ENCODE peak calls at places on chromosomes 5 and 9, in eight cellular contexts. One of them, this sample, is unnamed.

GRCh38 chr5:117652001-117652639 is 1077.5 kb upstream of the SEMA6A start:
- DNase-seq in IMR-90: peak; percentile 24
- DNase-seq in Karpas-422: no peak
- DNase-seq in upper lobe of left lung: no peak
- DNase-seq in epithelial cell of proximal tubule: no peak
- DNase-seq in right cardiac atrium: no peak
- DNase-seq in SJSA1: no peak
- DNase-seq in small intestine: no peak
- DNase-seq in this sample: peak; percentile 7

GRCh38 chr5:62143268-62144229 is 162.5 kb upstream of the KIF2A start:
- DNase-seq in right cardiac atrium: no peak
- DNase-seq in small intestine: peak; percentile 16
- DNase-seq in epithelial cell of proximal tubule: no peak
- DNase-seq in Karpas-422: peak; percentile 63
- DNase-seq in SJSA1: no peak
- DNase-seq in upper lobe of left lung: no peak
- DNase-seq in IMR-90: peak; percentile 40
- DNase-seq in this sample: peak; percentile 57

GRCh38 chr5:29051509-29051908 is 2013.1 kb upstream of the CDH9 start:
- DNase-seq in right cardiac atrium: no peak
- DNase-seq in IMR-90: no peak
- DNase-seq in small intestine: no peak
- DNase-seq in Karpas-422: no peak
- DNase-seq in SJSA1: no peak
- DNase-seq in epithelial cell of proximal tubule: no peak
- DNase-seq in upper lobe of left lung: no peak
- DNase-seq in this sample: no peak

GRCh38 chr9:127252405-127253093 is 12.0 kb upstream of the GARNL3 start:
- DNase-seq in SJSA1: no peak
- DNase-seq in Karpas-422: no peak
- DNase-seq in small intestine: no peak
- DNase-seq in IMR-90: peak; percentile 23
- DNase-seq in right cardiac atrium: no peak
- DNase-seq in epithelial cell of proximal tubule: no peak
- DNase-seq in upper lobe of left lung: no peak
- DNase-seq in this sample: no peak

GRCh38 chr5:164941102-164941501 is 1435.7 kb downstream of the MAT2B start:
- DNase-seq in epithelial cell of proximal tubule: no peak
- DNase-seq in right cardiac atrium: no peak
- DNase-seq in upper lobe of left lung: no peak
- DNase-seq in IMR-90: peak; percentile 2
- DNase-seq in small intestine: no peak
- DNase-seq in Karpas-422: no peak
- DNase-seq in SJSA1: no peak
- DNase-seq in this sample: no peak

GRCh38 chr5:98104454-98105188 is 668.8 kb upstream of the RGMB start:
- DNase-seq in Karpas-422: no peak
- DNase-seq in IMR-90: no peak
- DNase-seq in upper lobe of left lung: no peak
- DNase-seq in epithelial cell of proximal tubule: no peak
- DNase-seq in SJSA1: no peak
- DNase-seq in small intestine: no peak
- DNase-seq in right cardiac atrium: no peak
- DNase-seq in this sample: no peak

GRCh38 chr5:149313151-149313841 is 32.0 kb upstream of the GRPEL2 start:
- DNase-seq in small intestine: no peak
- DNase-seq in right cardiac atrium: no peak
- DNase-seq in epithelial cell of proximal tubule: no peak
- DNase-seq in SJSA1: no peak
- DNase-seq in Karpas-422: no peak
- DNase-seq in IMR-90: no peak
- DNase-seq in upper lobe of left lung: no peak
- DNase-seq in this sample: no peak

GRCh38 chr5:43039115-43039467 is 1.0 kb downstream of the ANXA2R start:
- DNase-seq in epithelial cell of proximal tubule: no peak
- DNase-seq in right cardiac atrium: no peak
- DNase-seq in SJSA1: no peak
- DNase-seq in Karpas-422: no peak
- DNase-seq in upper lobe of left lung: no peak
- DNase-seq in IMR-90: no peak
- DNase-seq in small intestine: no peak
- DNase-seq in this sample: no peak

GRCh38 chr5:83741571-83741970 is 20.9 kb upstream of the HAPLN1 start:
- DNase-seq in epithelial cell of proximal tubule: no peak
- DNase-seq in small intestine: no peak
- DNase-seq in IMR-90: no peak
- DNase-seq in right cardiac atrium: no peak
- DNase-seq in Karpas-422: no peak
- DNase-seq in upper lobe of left lung: no peak
- DNase-seq in SJSA1: no peak
- DNase-seq in this sample: no peak

GRCh38 chr5:139664273-139664693 is 16.1 kb downstream of the CXXC5 start:
- DNase-seq in upper lobe of left lung: peak; percentile 29
- DNase-seq in SJSA1: no peak
- DNase-seq in epithelial cell of proximal tubule: no peak
- DNase-seq in IMR-90: no peak
- DNase-seq in right cardiac atrium: peak; percentile 77
- DNase-seq in small intestine: no peak
- DNase-seq in Karpas-422: no peak
- DNase-seq in this sample: no peak

GRCh38 chr9:93258818-93259489 is 75.0 kb downstream of the WNK2 start:
- DNase-seq in right cardiac atrium: peak; percentile 53
- DNase-seq in SJSA1: no peak
- DNase-seq in small intestine: no peak
- DNase-seq in epithelial cell of proximal tubule: no peak
- DNase-seq in IMR-90: no peak
- DNase-seq in upper lobe of left lung: no peak
- DNase-seq in Karpas-422: no peak
- DNase-seq in this sample: no peak

GRCh38 chr5:40991168-40991980 is 79.8 kb downstream of the MROH2B start:
- DNase-seq in Karpas-422: no peak
- DNase-seq in IMR-90: peak; percentile 86
- DNase-seq in SJSA1: no peak
- DNase-seq in small intestine: peak; percentile 33
- DNase-seq in right cardiac atrium: peak; percentile 66
- DNase-seq in upper lobe of left lung: no peak
- DNase-seq in epithelial cell of proximal tubule: peak; percentile 38
- DNase-seq in this sample: peak; percentile 96

GRCh38 chr5:108642170-108642906 is 105.4 kb upstream of the FER start:
- DNase-seq in Karpas-422: peak; percentile 86
- DNase-seq in small intestine: peak; percentile 69
- DNase-seq in upper lobe of left lung: no peak
- DNase-seq in IMR-90: peak; percentile 69
- DNase-seq in SJSA1: peak; percentile 68
- DNase-seq in right cardiac atrium: no peak
- DNase-seq in epithelial cell of proximal tubule: peak; percentile 13
- DNase-seq in this sample: peak; percentile 85
- H3K4me3 ChIP-seq in Karpas-422: no peak overlapping the region
- H3K4me3 ChIP-seq in small intestine: no peak overlapping the region
- H3K4me3 ChIP-seq in upper lobe of left lung: no peak overlapping the region
- H3K4me3 ChIP-seq in IMR-90: no peak overlapping the region
- H3K4me3 ChIP-seq in SJSA1: no peak overlapping the region
- H3K4me3 ChIP-seq in right cardiac atrium: no peak overlapping the region
- H3K4me3 ChIP-seq in epithelial cell of proximal tubule: no peak overlapping the region
- H3K4me3 ChIP-seq in this sample: no peak overlapping the region

GRCh38 chr5:151058891-151059611 is 21.8 kb downstream of the TNIP1 start:
- DNase-seq in right cardiac atrium: no peak
- DNase-seq in SJSA1: no peak
- DNase-seq in IMR-90: no peak
- DNase-seq in Karpas-422: peak; percentile 78
- DNase-seq in epithelial cell of proximal tubule: no peak
- DNase-seq in upper lobe of left lung: no peak
- DNase-seq in small intestine: no peak
- DNase-seq in this sample: no peak
- H3K4me3 ChIP-seq in right cardiac atrium: no peak overlapping the region
- H3K4me3 ChIP-seq in SJSA1: no peak overlapping the region
- H3K4me3 ChIP-seq in IMR-90: no peak overlapping the region
- H3K4me3 ChIP-seq in Karpas-422: peak overlapping the region; percentile 37
- H3K4me3 ChIP-seq in epithelial cell of proximal tubule: no peak overlapping the region
- H3K4me3 ChIP-seq in upper lobe of left lung: no peak overlapping the region
- H3K4me3 ChIP-seq in small intestine: no peak overlapping the region
- H3K4me3 ChIP-seq in this sample: no peak overlapping the region

DNA sequence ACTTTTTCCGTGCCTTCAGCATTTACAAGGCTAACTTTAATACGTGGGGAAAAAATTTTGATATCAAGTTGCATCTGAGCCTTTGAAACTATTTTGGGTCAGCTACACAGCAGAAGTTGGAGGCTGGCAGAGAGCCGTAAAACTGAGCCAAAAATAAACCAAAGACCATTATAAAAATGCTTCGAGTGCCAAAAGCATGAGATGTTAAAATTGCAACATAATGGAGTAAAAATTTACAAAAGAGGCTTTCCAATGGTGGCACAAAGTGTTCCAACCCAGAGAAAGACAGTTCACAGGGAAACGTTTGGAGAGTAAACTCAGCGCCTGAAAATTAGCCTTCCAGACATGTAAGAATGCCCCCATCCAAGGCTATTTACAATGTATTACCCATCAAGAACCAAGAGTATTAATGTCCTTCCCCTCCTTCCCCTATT is 190.3 kb downstream of the TLE1 start:
- DNase-seq in Karpas-422: no peak
- DNase-seq in epithelial cell of proximal tubule: no peak
- DNase-seq in SJSA1: no peak
- DNase-seq in right cardiac atrium: no peak
- DNase-seq in IMR-90: peak; percentile 85
- DNase-seq in small intestine: no peak
- DNase-seq in upper lobe of left lung: no peak
- DNase-seq in this sample: peak; percentile 78
- H3K4me3 ChIP-seq in Karpas-422: no peak overlapping the region
- H3K4me3 ChIP-seq in epithelial cell of proximal tubule: no peak overlapping the region
- H3K4me3 ChIP-seq in SJSA1: no peak overlapping the region
- H3K4me3 ChIP-seq in right cardiac atrium: peak overlapping the region; percentile 27
- H3K4me3 ChIP-seq in IMR-90: no peak overlapping the region
- H3K4me3 ChIP-seq in small intestine: no peak overlapping the region
- H3K4me3 ChIP-seq in upper lobe of left lung: no peak overlapping the region
- H3K4me3 ChIP-seq in this sample: no peak overlapping the region

GRCh38 chr5:154189819-154190651 is 498 bp upstream of the GALNT10 start:
- DNase-seq in epithelial cell of proximal tubule: no peak
- DNase-seq in IMR-90: peak; percentile 66
- DNase-seq in small intestine: peak; percentile 86
- DNase-seq in right cardiac atrium: peak; percentile 95
- DNase-seq in SJSA1: peak; percentile 90
- DNase-seq in upper lobe of left lung: peak; percentile 95
- DNase-seq in Karpas-422: peak; percentile 87
- DNase-seq in this sample: peak; percentile 79

GRCh38 chr5:154193176-154193575 is 2.6 kb downstream of the GALNT10 start:
- DNase-seq in upper lobe of left lung: no peak
- DNase-seq in SJSA1: no peak
- DNase-seq in IMR-90: no peak
- DNase-seq in small intestine: no peak
- DNase-seq in right cardiac atrium: no peak
- DNase-seq in epithelial cell of proximal tubule: no peak
- DNase-seq in Karpas-422: no peak
- DNase-seq in this sample: no peak

GRCh38 chr5:154190652-154191304 is at the start of gene GALNT10:
- DNase-seq in epithelial cell of proximal tubule: no peak
- DNase-seq in upper lobe of left lung: peak; percentile 96
- DNase-seq in SJSA1: peak; percentile 69
- DNase-seq in IMR-90: peak; percentile 66
- DNase-seq in right cardiac atrium: peak; percentile 90
- DNase-seq in Karpas-422: peak; percentile 86
- DNase-seq in small intestine: peak; percentile 55
- DNase-seq in this sample: peak; percentile 72

GRCh38 chr5:154193636-154194035 is 3.1 kb downstream of the GALNT10 start:
- DNase-seq in IMR-90: peak; percentile 37
- DNase-seq in Karpas-422: no peak
- DNase-seq in right cardiac atrium: no peak
- DNase-seq in SJSA1: no peak
- DNase-seq in upper lobe of left lung: no peak
- DNase-seq in epithelial cell of proximal tubule: no peak
- DNase-seq in small intestine: no peak
- DNase-seq in this sample: no peak

DNA sequence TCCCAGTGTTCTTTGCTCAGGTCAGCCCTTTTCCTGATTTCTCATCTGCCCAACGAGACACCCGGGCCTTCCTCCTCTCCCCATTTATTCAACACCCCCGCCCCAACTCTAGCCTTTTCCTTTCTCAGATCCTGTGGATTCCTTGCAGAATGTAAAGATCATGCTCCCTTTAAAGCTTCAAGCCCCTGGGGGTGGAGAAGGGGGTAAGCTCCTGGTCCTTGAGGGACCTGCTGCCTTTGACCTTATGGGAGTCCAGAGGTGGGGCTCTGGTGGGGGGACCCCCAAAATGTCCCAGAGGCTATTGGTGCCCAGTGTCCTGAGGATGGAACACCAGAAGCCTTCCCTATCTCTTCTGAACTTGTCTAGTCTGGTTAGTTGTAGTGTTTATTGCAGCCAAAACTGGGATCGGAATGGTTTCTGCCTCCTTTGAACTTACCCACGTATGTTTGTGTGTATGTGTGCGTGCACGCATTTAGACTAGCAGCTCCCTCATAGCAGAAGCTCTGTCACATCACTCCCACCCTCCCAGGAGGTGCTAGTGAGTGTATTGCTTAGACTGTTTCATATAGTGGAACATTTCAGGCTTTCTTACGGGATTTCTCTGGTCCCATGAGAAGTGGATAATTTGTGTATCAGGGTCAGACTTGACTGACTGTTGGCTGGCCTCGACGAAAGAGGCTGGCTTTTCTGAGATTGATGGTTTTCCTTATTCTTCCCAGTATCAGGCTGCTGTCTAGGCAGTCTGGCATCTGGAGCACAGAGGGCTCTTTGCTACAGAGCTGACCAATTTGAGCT is 1.1 kb downstream of the GALNT10 start:
- DNase-seq in Karpas-422: peak; percentile 46
- DNase-seq in IMR-90: peak; percentile 59
- DNase-seq in SJSA1: no peak
- DNase-seq in upper lobe of left lung: no peak
- DNase-seq in epithelial cell of proximal tubule: no peak
- DNase-seq in small intestine: no peak
- DNase-seq in right cardiac atrium: no peak
- DNase-seq in this sample: peak; percentile 58
- H3K4me3 ChIP-seq in Karpas-422: no peak overlapping the region
- H3K4me3 ChIP-seq in IMR-90: peak overlapping the region; percentile 80
- H3K4me3 ChIP-seq in SJSA1: peak overlapping the region; percentile 86
- H3K4me3 ChIP-seq in upper lobe of left lung: no peak overlapping the region
- H3K4me3 ChIP-seq in epithelial cell of proximal tubule: peak overlapping the region; percentile 75
- H3K4me3 ChIP-seq in small intestine: peak overlapping the region; percentile 78
- H3K4me3 ChIP-seq in right cardiac atrium: peak overlapping the region; percentile 87
- H3K4me3 ChIP-seq in this sample: peak overlapping the region; percentile 64

GRCh38 chr5:88145205-88145602 is 123.4 kb downstream of the TMEM161B start:
- DNase-seq in upper lobe of left lung: no peak
- DNase-seq in right cardiac atrium: peak; percentile 36
- DNase-seq in small intestine: no peak
- DNase-seq in IMR-90: no peak
- DNase-seq in SJSA1: no peak
- DNase-seq in epithelial cell of proximal tubule: no peak
- DNase-seq in Karpas-422: no peak
- DNase-seq in this sample: no peak
- H3K4me3 ChIP-seq in upper lobe of left lung: no peak overlapping the region
- H3K4me3 ChIP-seq in right cardiac atrium: peak overlapping the region; percentile 21
- H3K4me3 ChIP-seq in small intestine: no peak overlapping the region
- H3K4me3 ChIP-seq in IMR-90: no peak overlapping the region
- H3K4me3 ChIP-seq in SJSA1: no peak overlapping the region
- H3K4me3 ChIP-seq in epithelial cell of proximal tubule: no peak overlapping the region
- H3K4me3 ChIP-seq in Karpas-422: no peak overlapping the region
- H3K4me3 ChIP-seq in this sample: no peak overlapping the region

GRCh38 chr9:88990721-88991065 is 575 bp upstream of the S1PR3 start:
- DNase-seq in SJSA1: no peak
- DNase-seq in Karpas-422: no peak
- DNase-seq in epithelial cell of proximal tubule: no peak
- DNase-seq in upper lobe of left lung: no peak
- DNase-seq in IMR-90: no peak
- DNase-seq in small intestine: no peak
- DNase-seq in right cardiac atrium: peak; percentile 70
- DNase-seq in this sample: no peak
- H3K4me3 ChIP-seq in SJSA1: peak overlapping the region; percentile 88
- H3K4me3 ChIP-seq in Karpas-422: no peak overlapping the region
- H3K4me3 ChIP-seq in epithelial cell of proximal tubule: peak overlapping the region; percentile 67
- H3K4me3 ChIP-seq in upper lobe of left lung: no peak overlapping the region
- H3K4me3 ChIP-seq in IMR-90: peak overlapping the region; percentile 64
- H3K4me3 ChIP-seq in small intestine: no peak overlapping the region
- H3K4me3 ChIP-seq in right cardiac atrium: peak overlapping the region; percentile 83
- H3K4me3 ChIP-seq in this sample: peak overlapping the region; percentile 89

GRCh38 chr5:78983601-78984000 is 1.5 kb downstream of the ARSB start:
- DNase-seq in upper lobe of left lung: no peak
- DNase-seq in small intestine: no peak
- DNase-seq in epithelial cell of proximal tubule: no peak
- DNase-seq in IMR-90: no peak
- DNase-seq in Karpas-422: peak; percentile 45
- DNase-seq in right cardiac atrium: no peak
- DNase-seq in SJSA1: no peak
- DNase-seq in this sample: no peak
- H3K4me3 ChIP-seq in upper lobe of left lung: no peak overlapping the region
- H3K4me3 ChIP-seq in small intestine: no peak overlapping the region
- H3K4me3 ChIP-seq in epithelial cell of proximal tubule: peak overlapping the region; percentile 67
- H3K4me3 ChIP-seq in IMR-90: peak overlapping the region; percentile 72
- H3K4me3 ChIP-seq in Karpas-422: peak overlapping the region; percentile 70
- H3K4me3 ChIP-seq in right cardiac atrium: peak overlapping the region; percentile 77
- H3K4me3 ChIP-seq in SJSA1: peak overlapping the region; percentile 97
- H3K4me3 ChIP-seq in this sample: peak overlapping the region; percentile 69